ENCODE peak calls at places on chromosomes 5 and 9, in four cellular contexts. A is GM23248, Z is IMR-90, L is mesendoderm. G is an unnamed sample.
A peak's percentile ranks its signal among the peaks of the same experiment; 100 is the strongest.

GRCh38 chr5:190366-191035 is 794 bp upstream of the LRRC14B start:
- DNase-seq in A (no peak), Z (no peak), L (no peak), G (no peak)

GRCh38 chr5:159508344-159508743 is 178.1 kb upstream of the IL12B start:
- DNase-seq in A (no peak), Z (no peak), L (no peak), G (no peak)

GRCh38 chr5:58204966-58205365 is 254.9 kb downstream of the PLK2 start:
- DNase-seq in A (no peak), Z (no peak), L (no peak), G (no peak)

GRCh38 chr5:24644757-24645156 is at the start of gene CDH10:
- DNase-seq in A (peak; percentile 49), Z (no peak), L (peak; percentile 98), G (peak; percentile 56)

GRCh38 chr9:136327313-136327971 is at the start of gene GPSM1:
- DNase-seq in A (peak; percentile 81), Z (peak; percentile 58), L (no peak), G (peak; percentile 79)

GRCh38 chr5:177315411-177315810 is 3.7 kb upstream of the MXD3 start:
- DNase-seq in A (no peak), Z (no peak), L (no peak), G (no peak)

GRCh38 chr5:306011-306805 is 15.3 kb upstream of the AHRR start:
- DNase-seq in A (no peak), Z (no peak), L (no peak), G (no peak)

GRCh38 chr5:7849531-7850240 is 1.2 kb downstream of the CFAP90 start:
- DNase-seq in A (peak; percentile 18), Z (no peak), L (peak; percentile 80), G (peak; percentile 27)

GRCh38 chr5:73448451-73449136 is at the start of gene FOXD1:
- DNase-seq in A (peak; percentile 99), Z (peak; percentile 97), L (peak; percentile 94), G (peak; percentile 98)

GRCh38 chr9:84970432-84970831 is 300.9 kb downstream of the NTRK2 start:
- DNase-seq in A (peak; percentile 14), Z (no peak), L (no peak), G (no peak)

GRCh38 chr9:108180511-108180910 is 675.3 kb downstream of the ACTL7B start:
- DNase-seq in A (no peak), Z (no peak), L (no peak), G (no peak)

GRCh38 chr9:26463841-26464240 is 428.8 kb downstream of the CAAP1 start:
- DNase-seq in A (no peak), Z (no peak), L (no peak), G (no peak)

GRCh38 chr5:55071413-55071812 is 31.0 kb upstream of the GZMA start:
- DNase-seq in A (no peak), Z (no peak), L (peak; percentile 33), G (no peak)

GRCh38 chr5:152066760-152067159 is 142.1 kb upstream of the GLRA1 start:
- DNase-seq in A (no peak), Z (no peak), L (no peak), G (no peak)

GRCh38 chr9:18847576-18848275 is 185.3 kb downstream of the SAXO1 start:
- DNase-seq in A (no peak), Z (no peak), L (no peak), G (no peak)

GRCh38 chr5:147509710-147510651 is at the start of gene DPYSL3:
- DNase-seq in A (peak; percentile 91), Z (peak; percentile 78), L (peak; percentile 84), G (peak; percentile 92)

GRCh38 chr5:92380069-92380770 is 997.1 kb upstream of the ARRDC3 start:
- DNase-seq in A (peak; percentile 6), Z (peak; percentile 11), L (peak; percentile 3), G (no peak)

GRCh38 chr9:93598647-93599241 is 22.4 kb downstream of the PHF2 start:
- DNase-seq in A (peak; percentile 61), Z (no peak), L (no peak), G (no peak)

GRCh38 chr5:38830521-38831051 is 15.2 kb upstream of the OSMR start:
- DNase-seq in A (peak; percentile 78), Z (peak; percentile 74), L (no peak), G (no peak)

GRCh38 chr5:106380736-106381135 is 1290.0 kb downstream of the EFNA5 start:
- DNase-seq in A (peak; percentile 25), Z (peak; percentile 85), L (no peak), G (peak; percentile 41)

GRCh38 chr5:137357436-137357835 is 141.7 kb downstream of the SPOCK1 start:
- DNase-seq in A (no peak), Z (no peak), L (no peak), G (no peak)

DNA sequence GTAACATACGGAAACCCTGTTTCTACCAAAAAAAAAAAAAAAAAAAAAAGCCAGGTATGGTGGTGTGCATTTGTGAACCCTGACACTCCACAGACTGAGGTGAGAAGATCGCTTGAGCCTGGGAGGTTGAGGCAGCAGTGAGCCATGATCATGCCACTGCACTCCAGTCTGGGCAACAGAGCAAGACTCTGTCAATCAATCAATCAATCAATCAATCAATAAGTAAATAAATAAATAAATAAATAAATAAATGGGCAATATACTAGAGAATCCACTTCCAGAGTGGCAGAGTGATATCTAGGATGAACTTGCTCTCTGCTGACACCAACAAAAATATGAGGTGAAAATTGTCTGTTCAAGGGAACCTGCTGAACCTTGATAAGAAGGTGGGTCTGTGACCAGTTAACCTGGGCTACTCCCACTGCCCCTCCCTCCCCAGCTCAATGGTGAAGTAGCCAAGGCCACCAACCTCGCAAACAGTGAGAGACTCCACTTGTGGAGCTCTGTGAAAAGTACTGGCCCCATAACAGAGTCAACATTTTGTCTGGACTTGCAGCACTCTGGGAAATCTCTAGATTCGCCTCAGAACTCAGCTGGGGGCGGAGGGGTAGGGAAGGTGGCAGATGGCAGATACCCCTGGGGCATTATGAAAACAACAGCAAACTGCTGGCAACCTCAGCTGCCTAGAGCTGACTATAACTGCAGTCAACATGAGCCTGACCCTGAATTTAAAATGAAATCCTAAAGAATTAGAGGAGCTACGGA is 163.7 kb downstream of the ROR2 start:
- DNase-seq in A (no peak), Z (no peak), L (no peak), G (no peak)
- H3K4me1 ChIP-seq in A (peaks cover 12% of the 10 kb centered on the region), Z (peaks cover 9% of the 10 kb centered on the region), L (peaks cover 2% of the 10 kb centered on the region), G (no peaks in the 10 kb centered on the region)

GRCh38 chr5:136020001-136020382 is 8.8 kb upstream of the TGFBI start:
- DNase-seq in A (no peak), Z (no peak), L (no peak), G (no peak)

GRCh38 chr5:136018814-136019777 is 9.7 kb upstream of the TGFBI start:
- DNase-seq in A (peak; percentile 96), Z (peak; percentile 99), L (no peak), G (peak; percentile 97)

GRCh38 chr5:136022965-136023364 is 5.8 kb upstream of the TGFBI start:
- DNase-seq in A (no peak), Z (no peak), L (no peak), G (no peak)

GRCh38 chr5:136020383-136021015 is 8.3 kb upstream of the TGFBI start:
- DNase-seq in A (peak; percentile 96), Z (peak; percentile 99), L (no peak), G (peak; percentile 95)

DNA sequence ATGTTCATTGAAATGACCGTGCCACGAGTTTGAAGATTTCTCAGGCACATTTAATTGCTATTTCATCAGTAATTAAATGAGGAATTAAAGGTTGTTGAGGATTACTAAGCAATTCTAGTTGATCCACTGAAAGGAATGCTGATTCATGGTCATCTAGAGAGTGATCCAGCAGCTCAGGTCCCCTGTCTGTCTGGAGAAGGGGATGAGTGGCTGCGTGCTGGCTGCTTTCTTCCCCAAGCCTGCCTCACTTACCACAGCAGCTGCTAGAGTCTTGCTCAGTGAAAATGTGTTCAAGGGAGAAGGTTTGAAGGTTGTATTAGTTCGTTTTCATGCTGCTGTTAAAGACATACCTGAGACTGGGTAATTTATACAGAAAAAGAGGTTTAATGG is 7.8 kb upstream of the TGFBI start:
- DNase-seq in A (peak; percentile 89), Z (peak; percentile 78), L (no peak), G (peak; percentile 70)
- H3K9ac ChIP-seq in A (peak overlapping the region; percentile 88), Z (peak overlapping the region; percentile 59), L (no peak overlapping the region), G (no peak overlapping the region)

DNA sequence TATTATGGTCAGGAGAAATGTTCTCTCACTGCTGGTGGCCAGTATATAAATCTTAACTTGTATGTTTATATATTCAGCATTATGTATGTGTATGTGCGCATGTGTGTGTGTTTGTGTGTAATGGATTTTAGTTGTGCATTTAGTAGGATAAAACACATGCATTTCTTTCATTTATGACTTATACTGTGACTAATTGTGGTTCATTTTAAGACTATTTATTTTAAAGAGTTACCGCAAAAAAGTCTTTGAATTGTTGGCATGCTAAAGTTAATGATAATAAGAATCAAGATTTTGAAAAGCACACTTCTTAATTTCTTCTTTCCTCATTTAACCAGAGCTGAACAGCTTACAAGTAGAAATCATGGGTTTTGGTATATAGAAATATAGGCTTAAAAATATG is 60.9 kb downstream of the RAI14 start:
- DNase-seq in A (peak; percentile 56), Z (peak; percentile 85), L (no peak), G (no peak)
- H3K4me1 ChIP-seq in A (peaks cover 42% of the 10 kb centered on the region), Z (peaks cover 36% of the 10 kb centered on the region), L (peaks cover 10% of the 10 kb centered on the region), G (peaks cover 10% of the 10 kb centered on the region)

GRCh38 chr9:34993502-34994428 is 4.2 kb downstream of the DNAJB5 start:
- DNase-seq in A (peak; percentile 69), Z (peak; percentile 61), L (peak; percentile 93), G (peak; percentile 51)

GRCh38 chr9:34996181-34996904 is 6.8 kb downstream of the DNAJB5 start:
- DNase-seq in A (no peak), Z (no peak), L (no peak), G (no peak)

GRCh38 chr9:34992376-34992951 is 2.9 kb downstream of the DNAJB5 start:
- DNase-seq in A (peak; percentile 94), Z (peak; percentile 94), L (peak; percentile 87), G (peak; percentile 76)

GRCh38 chr9:34995288-34996060 is 5.9 kb downstream of the DNAJB5 start:
- DNase-seq in A (peak; percentile 87), Z (peak; percentile 55), L (no peak), G (peak; percentile 55)

GRCh38 chr9:34994429-34995287 is 5.1 kb downstream of the DNAJB5 start:
- DNase-seq in A (peak; percentile 71), Z (peak; percentile 49), L (peak; percentile 84), G (peak; percentile 56)
- H3K9ac ChIP-seq in A (peak overlapping the region; percentile 78), Z (no peak overlapping the region), L (peak overlapping the region; percentile 53), G (peak overlapping the region; percentile 55)

G was measured in adipocyte.